ENCODE peak calls at places on chromosomes 6 and 20, in seven cellular contexts. S is IMR-90, K is mesendoderm, Z is H1, W is mesenchymal stem cell, V is neuronal stem cell, M is trophoblast cell. B is an unnamed sample.

GRCh38 chr6:44122821-44123220 is 4.4 kb downstream of the MRPL14 start:
- DNase-seq in Z (no peak), W (peak; percentile 35), S (no peak), K (no peak), V (no peak), M (no peak), B (no peak)

GRCh38 chr20:62900692-62901584 is 25.4 kb downstream of the DIDO1 start:
- DNase-seq in M (peak; percentile 91), W (peak; percentile 24), Z (no peak), S (no peak), V (no peak), K (peak; percentile 73), B (no peak)

GRCh38 chr6:125747589-125748533 is 1.6 kb upstream of the HEY2 start:
- DNase-seq in M (peak; percentile 95), V (peak; percentile 36), S (no peak), W (peak; percentile 59), Z (no peak), K (peak; percentile 77), B (peak; percentile 61)

GRCh38 chr20:57012691-57013090 is 253.8 kb downstream of the BMP7 start:
- DNase-seq in S (no peak), W (no peak), K (no peak), V (no peak), M (no peak), Z (no peak), B (no peak)

GRCh38 chr6:31179042-31179386 is 8.5 kb upstream of the POU5F1 start:
- DNase-seq in V (no peak), S (no peak), M (no peak), K (no peak), W (no peak), Z (no peak), B (no peak)

GRCh38 chr6:56534680-56535419 is 107.8 kb downstream of the DST start:
- DNase-seq in K (peak; percentile 13), V (no peak), Z (peak; percentile 56), W (no peak), S (no peak), M (no peak), B (peak; percentile 69)

GRCh38 chr20:50041238-50041915 is 58.6 kb downstream of the SNAI1 start:
- DNase-seq in V (no peak), M (peak; percentile 91), K (no peak), W (no peak), Z (no peak), S (no peak), B (no peak)

GRCh38 chr20:16107172-16107870 is 465.9 kb downstream of the KIF16B start:
- DNase-seq in K (peak; percentile 8), V (no peak), S (no peak), W (no peak), M (no peak), Z (no peak), B (no peak)

GRCh38 chr6:39791311-39791710 is 865 bp upstream of the DAAM2 start:
- DNase-seq in W (peak; percentile 59), S (no peak), Z (no peak), K (peak; percentile 64), V (no peak), M (no peak), B (no peak)

GRCh38 chr6:11270030-11271027 is 37.9 kb upstream of the NEDD9 start:
- DNase-seq in K (peak; percentile 84), V (no peak), S (peak; percentile 10), M (no peak), Z (no peak), W (peak; percentile 58), B (no peak)

GRCh38 chr20:64131406-64131805 is 24.0 kb upstream of the NPBWR2 start:
- DNase-seq in M (no peak), V (no peak), K (no peak), W (peak; percentile 7), Z (no peak), S (no peak), B (no peak)

GRCh38 chr20:9884061-9884460 is 45.2 kb upstream of the PAK5 start:
- DNase-seq in K (peak; percentile 27), M (no peak), Z (no peak), W (no peak), S (no peak), V (no peak), B (no peak)

GRCh38 chr20:17617212-17617867 is 47.5 kb downstream of the DSTN start:
- DNase-seq in W (peak; percentile 46), Z (no peak), S (no peak), M (peak; percentile 40), V (peak; percentile 14), K (peak; percentile 68), B (peak; percentile 77)

GRCh38 chr6:65259080-65259479 is 447.9 kb downstream of the EYS start:
- DNase-seq in M (peak; percentile 3), K (peak; percentile 60), Z (no peak), V (no peak), W (peak; percentile 69), S (peak; percentile 27), B (no peak)
- H3K4ac ChIP-seq in M (no peak overlapping the region), K (no peak overlapping the region), Z (no peak overlapping the region), V (no peak overlapping the region), W (no peak overlapping the region), S (no peak overlapping the region), B (no peak overlapping the region)

GRCh38 chr6:14743126-14743464 is 502.8 kb upstream of the JARID2 start:
- DNase-seq in W (no peak), V (no peak), S (no peak), Z (no peak), K (no peak), M (no peak), B (no peak)
- H3K27ac ChIP-seq in W (peak overlapping the region; percentile 81), V (no peak overlapping the region), S (peak overlapping the region; percentile 85), Z (no peak overlapping the region), K (no peak overlapping the region), M (no peak overlapping the region), B (no peak overlapping the region)

GRCh38 chr6:9101920-9102319 is 666.6 kb upstream of the SLC35B3 start:
- DNase-seq in Z (no peak), K (no peak), W (no peak), V (no peak), S (no peak), M (no peak), B (no peak)
- H3K4ac ChIP-seq in Z (no peak overlapping the region), K (no peak overlapping the region), W (no peak overlapping the region), V (no peak overlapping the region), S (no peak overlapping the region), M (no peak overlapping the region), B (no peak overlapping the region)

GRCh38 chr6:168640181-168640580 is 199.2 kb downstream of the SMOC2 start:
- DNase-seq in Z (no peak), V (no peak), W (no peak), M (no peak), S (no peak), K (no peak), B (no peak)
- H3K27ac ChIP-seq in Z (no peak overlapping the region), V (no peak overlapping the region), W (no peak overlapping the region), M (no peak overlapping the region), S (no peak overlapping the region), K (no peak overlapping the region), B (no peak overlapping the region)

DNA sequence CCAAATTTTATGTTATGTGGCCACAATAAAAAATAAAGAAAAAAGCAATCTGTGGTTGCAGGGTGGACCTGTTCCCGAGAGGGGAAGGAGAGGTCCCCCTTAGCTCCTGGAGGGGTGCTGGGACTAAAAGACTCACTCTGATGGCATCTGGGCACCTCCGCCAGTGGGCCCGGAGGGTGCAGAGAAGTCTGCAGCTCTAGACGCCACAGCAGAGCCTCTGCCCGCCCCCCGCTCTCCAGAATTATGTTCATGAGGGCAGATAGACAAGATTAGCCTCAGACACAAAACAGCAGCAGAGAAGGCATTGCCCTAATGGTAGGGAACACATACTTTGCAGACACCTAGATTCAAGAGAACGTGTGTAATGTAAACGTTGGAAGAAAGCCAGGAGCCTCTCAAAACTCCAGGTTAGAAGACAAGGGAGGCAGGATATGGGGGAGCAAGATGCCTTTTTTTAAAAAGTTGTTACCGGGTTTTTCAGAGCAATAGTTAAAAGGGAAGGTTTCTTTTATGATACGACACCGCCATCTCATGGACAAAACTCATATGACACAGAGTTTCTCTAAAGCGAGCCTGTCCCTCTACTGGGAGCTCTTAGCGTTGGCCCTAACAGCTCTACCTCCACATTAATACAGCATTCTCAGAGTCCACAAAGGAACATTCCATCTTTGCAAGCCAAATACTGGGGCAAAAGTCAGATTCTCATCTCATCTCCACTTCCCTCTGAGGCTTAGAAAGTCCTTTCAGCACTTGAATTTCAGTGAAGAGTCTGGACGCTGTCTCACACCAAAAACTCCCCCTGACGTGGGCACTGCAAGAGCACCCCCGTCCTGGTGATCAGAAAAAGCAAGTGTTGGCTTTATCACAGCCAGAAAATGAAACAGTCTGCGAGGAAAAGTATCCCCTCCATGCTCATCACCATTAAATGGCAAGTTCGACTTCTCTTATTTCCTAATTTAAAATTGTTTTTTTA is 47.2 kb downstream of the FOXF2 start:
- DNase-seq in V (peak; percentile 73), M (peak; percentile 83), W (peak; percentile 72), Z (no peak), K (peak; percentile 78), S (peak; percentile 72), B (peak; percentile 44)
- H3K4ac ChIP-seq in V (no peak overlapping the region), M (no peak overlapping the region), W (no peak overlapping the region), Z (no peak overlapping the region), K (no peak overlapping the region), S (no peak overlapping the region), B (no peak overlapping the region)

GRCh38 chr20:25545171-25545570 is 40.2 kb downstream of the NINL start:
- DNase-seq in V (no peak), K (no peak), Z (no peak), M (no peak), S (no peak), W (no peak), B (no peak)
- H3K27ac ChIP-seq in V (no peak overlapping the region), K (peak overlapping the region; percentile 35), Z (no peak overlapping the region), M (peak overlapping the region; percentile 24), S (no peak overlapping the region), W (no peak overlapping the region), B (no peak overlapping the region)

B was measured in H9.